ENCODE peak calls at places on chromosomes 11 and 22, in five cellular contexts. R is brain microvascular endothelial cell, O is RWPE1, P is cardiac muscle cell, B is lower lobe of right lung. L is an unnamed sample.

GRCh38 chr22:49923445-49923844 is 5.0 kb downstream of the CRELD2 start:
- DNase-seq in R (no peak), O (no peak), P (no peak), B (no peak), L (no peak)

GRCh38 chr22:46542011-46542985 is 4.9 kb upstream of the CELSR1 start:
- DNase-seq in R (peak), O (peak), P (peak), B (peak), L (peak)

GRCh38 chr11:31802000-31802551 is 9.0 kb downstream of the PAX6 start:
- DNase-seq in R (no peak), O (no peak), P (no peak), B (no peak), L (no peak)

GRCh38 chr11:32781721-32782120 is 12.7 kb downstream of the CCDC73 start:
- DNase-seq in R (no peak), O (no peak), P (no peak), B (no peak), L (no peak)

GRCh38 chr11:94897330-94897768 is 76.0 kb downstream of the CWC15 start:
- DNase-seq in R (peak), O (peak), P (peak), B (no peak), L (no peak)

GRCh38 chr22:42022162-42022847 is 23.7 kb downstream of the WBP2NL start:
- DNase-seq in R (no peak), O (peak), P (no peak), B (no peak), L (no peak)

GRCh38 chr11:57322881-57323467 is 1.8 kb downstream of the TNKS1BP1 start:
- DNase-seq in R (no peak), O (peak), P (no peak), B (no peak), L (no peak)

GRCh38 chr11:92111291-92111690 is 113.3 kb upstream of the FAT3 start:
- DNase-seq in R (no peak), O (no peak), P (no peak), B (no peak), L (no peak)

GRCh38 chr11:67274768-67275605 is 8.7 kb downstream of the GRK2 start:
- DNase-seq in R (no peak), O (no peak), P (no peak), B (peak), L (no peak)

GRCh38 chr11:86861810-86862209 is 61.5 kb downstream of the PRSS23 start:
- DNase-seq in R (no peak), O (no peak), P (no peak), B (no peak), L (no peak)

GRCh38 chr22:45992737-45993136 is 15.8 kb upstream of the WNT7B start:
- DNase-seq in R (no peak), O (no peak), P (no peak), B (no peak), L (no peak)

GRCh38 chr22:38413085-38414008 is 41.7 kb downstream of the KCNJ4 start:
- DNase-seq in R (no peak), O (no peak), P (peak), B (peak), L (no peak)

GRCh38 chr22:44192098-44192810 is 11.5 kb downstream of the PARVG start:
- DNase-seq in R (peak), O (peak), P (no peak), B (peak), L (no peak)

GRCh38 chr11:62981743-62982142 is 3.0 kb downstream of the SLC22A6 start:
- DNase-seq in R (no peak), O (no peak), P (no peak), B (no peak), L (no peak)

GRCh38 chr22:20760084-20760483 is 13.8 kb upstream of the SERPIND1 start:
- DNase-seq in R (no peak), O (no peak), P (no peak), B (no peak), L (no peak)

GRCh38 chr22:46866591-46866990 is 104.1 kb downstream of the TBC1D22A start:
- DNase-seq in R (peak), O (peak), P (no peak), B (no peak), L (no peak)

GRCh38 chr11:27040302-27041115 is at the start of gene BBOX1:
- DNase-seq in R (no peak), O (peak), P (no peak), B (no peak), L (no peak)

GRCh38 chr11:125343732-125344131 is 152.3 kb downstream of the FEZ1 start:
- DNase-seq in R (peak), O (no peak), P (no peak), B (peak), L (no peak)

GRCh38 chr22:44860311-44860710 is 107.9 kb downstream of the ARHGAP8 start:
- DNase-seq in R (no peak), O (no peak), P (no peak), B (no peak), L (no peak)

GRCh38 chr11:19268901-19269300 is 28.2 kb upstream of the E2F8 start:
- DNase-seq in R (no peak), O (no peak), P (no peak), B (no peak), L (no peak)
- TF ChIP-seq CTCF in R (no peak), O (no peak), P (no peak), B (no peak), L (no peak)

DNA sequence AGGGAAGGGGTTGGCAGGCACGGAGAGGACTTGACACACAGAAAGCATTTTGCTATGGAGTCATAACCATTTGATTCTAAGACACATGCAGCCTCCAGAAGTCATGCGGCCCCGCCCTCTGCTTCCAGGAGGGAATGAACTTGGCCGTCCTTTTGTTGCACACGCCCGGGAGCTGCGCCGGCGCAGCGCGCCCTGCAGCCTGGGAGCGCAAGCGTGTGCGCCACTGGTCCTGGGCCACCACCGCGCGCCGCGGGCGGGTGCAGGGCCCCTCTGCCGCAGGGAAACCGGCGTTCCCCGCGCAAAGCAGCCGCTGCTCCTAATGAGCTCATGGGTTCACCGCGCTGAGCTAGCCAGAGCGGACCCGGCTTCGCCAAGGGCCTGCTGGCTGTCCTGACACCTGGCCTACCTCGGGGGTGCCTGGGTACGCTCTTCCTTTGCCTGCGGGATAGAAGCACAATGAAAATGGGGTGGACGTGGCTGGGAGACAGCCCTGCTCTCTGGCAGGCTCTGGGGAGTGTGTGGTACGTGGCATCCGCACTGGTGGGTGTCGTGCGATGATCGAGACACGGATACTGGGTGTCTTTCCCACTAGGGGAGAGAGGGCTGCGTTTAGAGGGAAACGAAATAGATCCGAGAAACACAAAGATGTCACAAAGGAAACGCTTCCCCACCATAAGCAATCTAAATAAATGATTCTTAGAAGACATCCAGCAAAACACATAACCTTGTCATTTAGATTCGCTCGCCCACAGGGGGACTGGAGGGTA is 669 bp downstream of the MICAL3 start:
- DNase-seq in R (no peak), O (peak), P (peak), B (no peak), L (no peak)
- H3K27ac ChIP-seq in R (no peak), O (peak), P (no peak), B (no peak), L (no peak)

DNA sequence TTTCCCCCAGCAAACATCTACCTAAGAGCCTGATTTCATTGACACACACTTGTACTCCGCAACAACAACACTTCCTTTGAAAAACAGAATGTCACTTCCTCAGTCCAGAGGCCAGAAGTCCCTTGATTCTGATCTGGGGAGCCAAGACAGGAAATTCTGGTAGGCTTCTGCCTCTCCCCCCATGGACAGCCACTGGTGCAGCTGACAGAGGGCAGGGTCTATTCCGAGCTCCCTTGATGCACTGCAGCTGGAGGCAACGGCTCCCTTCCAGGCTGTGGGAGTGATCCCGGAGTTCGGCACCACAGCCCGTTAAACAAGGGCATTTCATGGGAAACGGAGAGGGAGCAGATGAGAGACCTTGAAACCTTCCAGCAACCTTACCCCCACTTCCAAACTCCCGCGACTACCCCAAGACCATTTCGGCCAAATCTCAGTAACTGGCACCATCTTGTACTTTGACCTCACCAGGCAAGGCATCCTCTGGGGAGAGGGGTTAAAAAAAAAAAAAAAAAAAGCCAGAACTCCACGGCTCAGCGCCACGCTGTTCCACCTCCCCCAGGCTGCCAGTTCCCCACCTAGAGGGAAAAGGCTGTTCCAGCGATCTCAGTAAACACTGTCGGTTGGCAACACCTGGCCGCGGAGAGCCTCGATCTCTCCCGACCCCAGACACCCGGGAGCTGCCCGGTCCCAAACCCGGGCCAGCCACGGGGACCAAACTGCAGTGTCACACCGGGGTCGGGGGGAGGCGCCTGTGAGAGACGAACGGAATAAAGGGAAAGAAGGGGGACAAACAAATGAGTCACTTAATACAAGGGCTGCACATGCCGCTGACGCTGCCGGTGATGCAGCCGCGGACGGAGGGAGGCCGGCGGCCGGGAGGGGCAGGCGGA is 1.1 kb downstream of the GAB2 start:
- DNase-seq in R (peak), O (peak), P (peak), B (peak), L (peak)
- TF ChIP-seq CTCF in R (peak), O (peak), P (peak), B (peak), L (peak)

GRCh38 chr11:118606157-118606843 is 1.1 kb upstream of the PHLDB1 start:
- DNase-seq in R (no peak), O (no peak), P (no peak), B (no peak), L (no peak)
- H3K27ac ChIP-seq in R (peak), O (peak), P (no peak), B (peak), L (no peak)

DNA sequence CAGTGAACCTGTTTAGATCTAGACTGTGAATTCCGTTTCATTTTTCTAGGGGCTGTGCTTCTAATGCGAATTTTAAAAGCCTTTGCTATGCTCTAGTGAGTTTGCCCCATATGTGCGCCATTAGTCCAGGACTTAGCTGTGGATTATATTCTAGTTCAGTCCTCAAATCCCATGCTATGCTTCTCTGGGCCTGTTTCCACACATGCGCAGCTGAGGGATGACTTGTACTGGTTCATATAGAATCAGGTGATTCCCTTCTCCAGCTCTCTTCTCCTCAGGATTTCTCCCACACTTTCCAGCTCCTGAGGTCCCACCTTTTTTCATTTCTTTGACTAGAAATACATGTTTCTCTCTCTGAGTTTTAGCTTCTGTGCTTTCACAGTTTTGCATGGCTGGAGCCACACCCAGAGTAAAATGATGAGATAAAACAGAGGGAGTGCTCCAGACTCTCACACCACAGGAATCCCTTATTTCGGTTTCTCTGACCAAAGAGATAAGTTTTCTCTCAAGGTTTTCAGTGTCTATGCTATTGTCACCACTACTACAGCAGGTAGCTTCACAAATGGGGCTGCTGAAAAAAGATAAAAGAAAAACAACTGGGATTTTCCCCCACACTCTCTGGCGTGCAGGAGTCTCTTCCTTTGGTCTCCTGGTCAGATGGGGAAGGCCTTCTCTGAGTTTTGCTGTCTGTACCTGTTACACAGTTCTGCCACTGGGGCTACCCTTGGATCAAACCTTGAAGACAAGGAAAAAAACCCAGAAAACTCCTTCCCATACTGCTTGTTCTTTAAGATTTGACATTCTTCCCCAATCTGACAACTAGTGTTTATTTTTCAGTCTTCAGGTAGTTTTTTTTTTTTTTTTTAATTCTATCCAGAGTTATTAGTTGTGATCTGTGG is 96.2 kb upstream of the TEAD1 start:
- DNase-seq in R (no peak), O (no peak), P (no peak), B (no peak), L (no peak)
- TF ChIP-seq CTCF in R (peak), O (no peak), P (peak), B (no peak), L (no peak)

GRCh38 chr11:119791047-119791446 is 62.0 kb upstream of the NECTIN1 start:
- DNase-seq in R (no peak), O (no peak), P (no peak), B (no peak), L (no peak)
- H3K27ac ChIP-seq in R (no peak), O (no peak), P (no peak), B (no peak), L (no peak)

GRCh38 chr11:589798-590197 is 13.5 kb downstream of the PHRF1 start:
- DNase-seq in R (no peak), O (no peak), P (no peak), B (no peak), L (no peak)

GRCh38 chr11:586376-587316 is 10.4 kb downstream of the PHRF1 start:
- DNase-seq in R (no peak), O (no peak), P (no peak), B (no peak), L (no peak)

GRCh38 chr11:590997-591396 is 14.7 kb downstream of the PHRF1 start:
- DNase-seq in R (no peak), O (no peak), P (no peak), B (no peak), L (no peak)

GRCh38 chr11:587546-587945 is 11.3 kb downstream of the PHRF1 start:
- DNase-seq in R (no peak), O (no peak), P (no peak), B (no peak), L (no peak)

GRCh38 chr11:587978-588380 is 11.7 kb downstream of the PHRF1 start:
- DNase-seq in R (peak), O (no peak), P (no peak), B (peak), L (peak)
- TF ChIP-seq CTCF in R (no peak), O (no peak), P (no peak), B (no peak), L (no peak)

DNA sequence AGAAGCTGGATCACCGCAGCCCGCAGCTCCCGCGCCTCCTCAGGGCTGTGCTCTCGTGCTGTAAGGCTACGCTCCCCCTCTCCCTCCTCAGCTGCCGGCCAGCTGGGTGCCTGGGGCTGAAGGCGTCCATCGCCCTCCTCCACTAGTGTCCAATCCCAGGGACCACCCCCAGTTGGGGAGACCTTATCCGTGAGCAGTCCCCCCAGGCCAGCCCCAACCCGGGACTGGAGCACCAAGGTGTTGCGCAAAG is 1.2 kb downstream of the AP5B1 start:
- DNase-seq in R (no peak), O (no peak), P (no peak), B (no peak), L (no peak)
- H3K27ac ChIP-seq in R (no peak), O (peak), P (no peak), B (peak), L (no peak)

L was measured in CD8-positive, alpha-beta T cell.